ENCODE peak calls at places on chromosomes 4 and X, in five cellular contexts. O is nephron progenitor cell; T is dermis blood vessel endothelial cell; Z is sciatic nerve; W is stimulated activated CD4-positive, alpha-beta T cell treated with anti-CD3 and anti-CD28 coated beads, Interleukin-2, amount 100 ng/mL, for 48 hours. B is an unnamed sample.

GRCh38 chr4:139552506-139552905 is 3.5 kb downstream of the SETD7 start:
- DNase-seq in O (no peak), T (peak), Z (no peak), W (no peak), B (no peak)

GRCh38 chr4:24666316-24666715 is 82.0 kb upstream of the DHX15 start:
- DNase-seq in O (no peak), T (no peak), Z (no peak), W (no peak), B (no peak)

GRCh38 chr4:108700358-108700757 is 50.0 kb downstream of the OSTC start:
- DNase-seq in O (no peak), T (no peak), Z (no peak), W (no peak), B (no peak)

GRCh38 chr4:123350191-123350544 is 46.4 kb upstream of the SPRY1 start:
- DNase-seq in O (no peak), T (peak), Z (no peak), W (no peak), B (no peak)

GRCh38 chr4:137905930-137906329 is 336.2 kb downstream of the SLC7A11 start:
- DNase-seq in O (no peak), T (no peak), Z (no peak), W (no peak), B (no peak)

GRCh38 chr4:186628058-186628711 is 72.8 kb upstream of the MTNR1A start:
- DNase-seq in O (peak), T (no peak), Z (no peak), W (no peak), B (no peak)

GRCh38 chr4:26878729-26879415 is 18.2 kb downstream of the STIM2 start:
- DNase-seq in O (no peak), T (no peak), Z (no peak), W (no peak), B (no peak)

GRCh38 chr4:169205146-169205806 is 65.5 kb downstream of the SH3RF1 start:
- DNase-seq in O (no peak), T (no peak), Z (no peak), W (no peak), B (no peak)

GRCh38 chrX:153450114-153450948 is 4.5 kb upstream of the TREX2 start:
- DNase-seq in O (no peak), T (no peak), Z (peak), W (no peak), B (peak)

GRCh38 chrX:49761481-49761880 is 65.7 kb upstream of the PAGE1 start:
- DNase-seq in O (peak), T (peak), Z (no peak), W (no peak), B (no peak)

GRCh38 chrX:153763989-153764755 is at the start of gene PLXNB3:
- DNase-seq in O (peak), T (peak), Z (peak), W (peak), B (peak)

GRCh38 chr4:184163813-184164212 is 53.9 kb downstream of the ENPP6 start:
- DNase-seq in O (peak), T (peak), Z (no peak), W (no peak), B (no peak)

GRCh38 chr4:142402925-142403324 is 443.2 kb downstream of the INPP4B start:
- DNase-seq in O (no peak), T (no peak), Z (no peak), W (no peak), B (no peak)

GRCh38 chrX:143634373-143634685 is 1.6 kb downstream of the SLITRK4 start:
- DNase-seq in O (peak), T (no peak), Z (no peak), W (no peak), B (no peak)

GRCh38 chr4:14184265-14184664 is 556.7 kb upstream of the BOD1L1 start:
- DNase-seq in O (peak), T (peak), Z (no peak), W (no peak), B (no peak)

GRCh38 chrX:112849010-112849409 is 8.4 kb upstream of the AMOT start:
- DNase-seq in O (no peak), T (no peak), Z (no peak), W (no peak), B (no peak)

GRCh38 chr4:141807073-141807472 is 170.7 kb downstream of the IL15 start:
- DNase-seq in O (no peak), T (no peak), Z (no peak), W (no peak), B (no peak)

GRCh38 chr4:41514169-41514568 is 23.8 kb upstream of the LIMCH1 start:
- DNase-seq in O (no peak), T (no peak), Z (no peak), W (no peak), B (no peak)

GRCh38 chr4:74942918-74943253 is 10.0 kb downstream of the PARM1 start:
- DNase-seq in O (no peak), T (no peak), Z (no peak), W (no peak), B (no peak)

GRCh38 chr4:151935411-151935810 is 174.6 kb upstream of the GATB start:
- DNase-seq in O (no peak), T (no peak), Z (no peak), W (no peak), B (no peak)

GRCh38 chr4:38743866-38744265 is 38.9 kb downstream of the TLR10 start:
- DNase-seq in O (no peak), T (no peak), Z (no peak), W (no peak), B (no peak)

GRCh38 chr4:6672131-6672530 is 21.5 kb upstream of the S100P start:
- DNase-seq in O (no peak), T (no peak), Z (no peak), W (no peak), B (no peak)

GRCh38 chr4:7813674-7814073 is 126.0 kb downstream of the AFAP1 start:
- DNase-seq in O (no peak), T (peak), Z (no peak), W (no peak), B (no peak)

GRCh38 chr4:104491826-104492771 is 2.6 kb downstream of the CXXC4 start:
- DNase-seq in O (no peak), T (no peak), Z (no peak), W (no peak), B (no peak)

GRCh38 chrX:19515615-19516105 is 352 bp upstream of the MAP3K15 start:
- DNase-seq in O (no peak), T (no peak), Z (no peak), W (no peak), B (no peak)

GRCh38 chrX:118627084-118627758 is 100.2 kb upstream of the IL13RA1 start:
- DNase-seq in O (no peak), T (peak), Z (no peak), W (no peak), B (no peak)

GRCh38 chr4:108240356-108240755 is 71.6 kb upstream of the LEF1 start:
- DNase-seq in O (no peak), T (no peak), Z (no peak), W (no peak), B (no peak)

GRCh38 chr4:7103031-7103598 is 35.3 kb upstream of the GRPEL1 start:
- DNase-seq in O (peak), T (peak), Z (peak), W (peak), B (peak)

GRCh38 chr4:152278505-152279301 is 257.2 kb downstream of the FBXW7 start:
- DNase-seq in O (no peak), T (no peak), Z (no peak), W (no peak), B (no peak)

GRCh38 chrX:136572030-136572429 is 40.0 kb downstream of the VGLL1 start:
- DNase-seq in O (no peak), T (no peak), Z (no peak), W (no peak), B (no peak)

GRCh38 chr4:136150046-136150445 is 1382.2 kb downstream of the PCDH18 start:
- DNase-seq in O (no peak), T (no peak), Z (no peak), W (no peak), B (no peak)

GRCh38 chrX:149648932-149649331 is 17.3 kb upstream of the TMEM185A start:
- DNase-seq in O (no peak), T (no peak), Z (no peak), W (no peak), B (no peak)

GRCh38 chrX:96147645-96148044 is 537.0 kb upstream of the DIAPH2 start:
- DNase-seq in O (no peak), T (no peak), Z (no peak), W (no peak), B (no peak)